ENCODE peak calls at places on chromosomes 16 and 17, in five cellular contexts. L is cardiac muscle cell, Y is head of caudate nucleus, N is right cardiac atrium, B is AG04449. Q is an unnamed sample.
A peak's percentile ranks its signal among the peaks of the same experiment; 100 is the strongest.

GRCh38 chr16:86403056-86403455 is 107.3 kb upstream of the FOXF1 start:
- DNase-seq in L (no peak), N (no peak), Y (no peak), B (no peak), Q (no peak)

GRCh38 chr17:4074831-4075495 is 67.9 kb downstream of the ZZEF1 start:
- DNase-seq in N (no peak), L (peak; percentile 68), Y (no peak), B (no peak), Q (peak; percentile 16)

GRCh38 chr17:64155751-64156544 is 26.0 kb upstream of the ERN1 start:
- DNase-seq in B (no peak), Y (peak; percentile 81), L (peak; percentile 82), N (peak; percentile 85), Q (no peak)

GRCh38 chr17:59375858-59376257 is 44.4 kb downstream of the YPEL2 start:
- DNase-seq in N (no peak), L (no peak), B (no peak), Y (no peak), Q (no peak)

GRCh38 chr16:74480150-74481029 is 59.1 kb upstream of the CLEC18B start:
- DNase-seq in N (no peak), L (peak; percentile 46), Y (no peak), B (no peak), Q (peak; percentile 90)

GRCh38 chr16:19410435-19411153 is 7.1 kb upstream of the TMC5 start:
- DNase-seq in N (peak; percentile 59), B (no peak), L (peak; percentile 6), Y (no peak), Q (no peak)

GRCh38 chr17:50627782-50628601 is 6.7 kb upstream of the ABCC3 start:
- DNase-seq in Y (no peak), N (peak; percentile 57), B (no peak), L (peak; percentile 27), Q (no peak)

GRCh38 chr17:13253746-13254410 is 236.1 kb upstream of the ELAC2 start:
- DNase-seq in Y (no peak), N (no peak), L (no peak), B (no peak), Q (no peak)

GRCh38 chr16:58814348-58814801 is 80.3 kb upstream of the GOT2 start:
- DNase-seq in N (peak; percentile 60), L (peak; percentile 54), Y (peak; percentile 51), B (no peak), Q (peak; percentile 61)

GRCh38 chr16:53083123-53083522 is 28.3 kb downstream of the CHD9 start:
- DNase-seq in Y (no peak), N (no peak), L (peak; percentile 39), B (no peak), Q (peak; percentile 67)

GRCh38 chr17:48504953-48505352 is 25.9 kb downstream of the HOXB1 start:
- DNase-seq in N (no peak), B (no peak), Y (no peak), L (no peak), Q (no peak)

GRCh38 chr17:58970966-58971575 is 135.6 kb downstream of the TRIM37 start:
- DNase-seq in Y (no peak), N (no peak), B (no peak), L (no peak), Q (no peak)

GRCh38 chr17:2542456-2542855 is 30.8 kb upstream of the METTL16 start:
- DNase-seq in Y (peak; percentile 18), N (no peak), L (no peak), B (no peak), Q (no peak)

GRCh38 chr17:77320046-77320445 is 179.3 kb downstream of the SEC14L1 start:
- DNase-seq in L (peak; percentile 89), N (peak; percentile 76), B (no peak), Y (no peak), Q (no peak)

GRCh38 chr17:17833664-17834357 is 3.0 kb downstream of the SREBF1 start:
- DNase-seq in B (no peak), Y (no peak), L (no peak), N (no peak), Q (no peak)

GRCh38 chr17:80941743-80942211 is 49.9 kb upstream of the CHMP6 start:
- DNase-seq in Y (no peak), N (peak; percentile 75), L (peak; percentile 80), B (no peak), Q (no peak)

GRCh38 chr17:74921045-74921681 is 1.9 kb downstream of the USH1G start:
- DNase-seq in B (no peak), Y (no peak), N (peak; percentile 84), L (no peak), Q (peak; percentile 36)

GRCh38 chr17:10836966-10837599 is 804 bp downstream of the PIRT start:
- DNase-seq in L (no peak), Y (no peak), B (no peak), N (no peak), Q (no peak)

GRCh38 chr17:8925808-8926207 is 39.7 kb downstream of the PIK3R5 start:
- DNase-seq in Y (no peak), B (no peak), L (no peak), N (no peak), Q (no peak)

Q was measured in RWPE1.